ENCODE peak calls at places on chromosomes 2 and 18, in five cellular contexts. One of them, this sample, is unnamed.

GRCh38 chr2:54185105-54185504 is 69.7 kb downstream of the ACYP2 start:
- DNase-seq in OCI-LY7: no peak
- DNase-seq in IMR-90: no peak
- DNase-seq in HepG2: no peak
- DNase-seq in neuronal stem cell: no peak
- DNase-seq in this sample: no peak

GRCh38 chr2:35080231-35080905 is 1275.2 kb upstream of the CRIM1 start:
- DNase-seq in OCI-LY7: no peak
- DNase-seq in IMR-90: no peak
- DNase-seq in HepG2: no peak
- DNase-seq in neuronal stem cell: no peak
- DNase-seq in this sample: no peak

GRCh38 chr2:141724426-141724825 is 406.4 kb downstream of the LRP1B start:
- DNase-seq in OCI-LY7: no peak
- DNase-seq in IMR-90: no peak
- DNase-seq in HepG2: no peak
- DNase-seq in neuronal stem cell: no peak
- DNase-seq in this sample: no peak

GRCh38 chr2:180061085-180061484 is 54.0 kb upstream of the CWC22 start:
- DNase-seq in OCI-LY7: no peak
- DNase-seq in IMR-90: no peak
- DNase-seq in HepG2: no peak
- DNase-seq in neuronal stem cell: no peak
- DNase-seq in this sample: no peak

GRCh38 chr2:36915627-36916026 is 50.7 kb downstream of the STRN start:
- DNase-seq in OCI-LY7: no peak
- DNase-seq in IMR-90: no peak
- DNase-seq in HepG2: no peak
- DNase-seq in neuronal stem cell: no peak
- DNase-seq in this sample: no peak

GRCh38 chr2:43312751-43313641 is 86.6 kb upstream of the ZFP36L2 start:
- DNase-seq in OCI-LY7: no peak
- DNase-seq in IMR-90: peak; percentile 88
- DNase-seq in HepG2: no peak
- DNase-seq in neuronal stem cell: no peak
- DNase-seq in this sample: peak; percentile 79

GRCh38 chr2:15820283-15820591 is 120.1 kb upstream of the MYCN start:
- DNase-seq in OCI-LY7: no peak
- DNase-seq in IMR-90: no peak
- DNase-seq in HepG2: no peak
- DNase-seq in neuronal stem cell: no peak
- DNase-seq in this sample: no peak

GRCh38 chr2:24204505-24204904 is 29.7 kb downstream of the FAM228A start:
- DNase-seq in OCI-LY7: no peak
- DNase-seq in IMR-90: no peak
- DNase-seq in HepG2: no peak
- DNase-seq in neuronal stem cell: no peak
- DNase-seq in this sample: no peak

GRCh38 chr2:100949377-100949776 is 52.7 kb upstream of the RPL31 start:
- DNase-seq in OCI-LY7: no peak
- DNase-seq in IMR-90: no peak
- DNase-seq in HepG2: no peak
- DNase-seq in neuronal stem cell: no peak
- DNase-seq in this sample: no peak

GRCh38 chr2:83370419-83370762 is 1088.7 kb downstream of the SUCLG1 start:
- DNase-seq in OCI-LY7: no peak
- DNase-seq in IMR-90: no peak
- DNase-seq in HepG2: no peak
- DNase-seq in neuronal stem cell: no peak
- DNase-seq in this sample: peak; percentile 3
- H3K4me2 ChIP-seq in OCI-LY7: no peak overlapping the region
- H3K4me2 ChIP-seq in IMR-90: no peak overlapping the region
- H3K4me2 ChIP-seq in HepG2: no peak overlapping the region
- H3K4me2 ChIP-seq in neuronal stem cell: no peak overlapping the region
- H3K4me2 ChIP-seq in this sample: no peak overlapping the region

GRCh38 chr2:236159778-236160170 is 8.4 kb downstream of the GBX2 start:
- DNase-seq in OCI-LY7: no peak
- DNase-seq in IMR-90: no peak
- DNase-seq in HepG2: no peak
- DNase-seq in neuronal stem cell: peak; percentile 2
- DNase-seq in this sample: peak; percentile 76

GRCh38 chr2:236160366-236161081 is 7.7 kb downstream of the GBX2 start:
- DNase-seq in OCI-LY7: no peak
- DNase-seq in IMR-90: no peak
- DNase-seq in HepG2: no peak
- DNase-seq in neuronal stem cell: no peak
- DNase-seq in this sample: peak; percentile 82

GRCh38 chr2:236157815-236158498 is 10.2 kb downstream of the GBX2 start:
- DNase-seq in OCI-LY7: no peak
- DNase-seq in IMR-90: no peak
- DNase-seq in HepG2: no peak
- DNase-seq in neuronal stem cell: no peak
- DNase-seq in this sample: peak; percentile 66

GRCh38 chr2:236157366-236157765 is 10.8 kb downstream of the GBX2 start:
- DNase-seq in OCI-LY7: no peak
- DNase-seq in IMR-90: no peak
- DNase-seq in HepG2: no peak
- DNase-seq in neuronal stem cell: no peak
- DNase-seq in this sample: no peak

GRCh38 chr2:236158969-236159777 is 9.0 kb downstream of the GBX2 start:
- DNase-seq in OCI-LY7: no peak
- DNase-seq in IMR-90: no peak
- DNase-seq in HepG2: no peak
- DNase-seq in neuronal stem cell: peak; percentile 52
- DNase-seq in this sample: peak; percentile 68
- H3K4me2 ChIP-seq in OCI-LY7: no peak overlapping the region
- H3K4me2 ChIP-seq in IMR-90: no peak overlapping the region
- H3K4me2 ChIP-seq in HepG2: no peak overlapping the region
- H3K4me2 ChIP-seq in neuronal stem cell: peak overlapping the region; percentile 36
- H3K4me2 ChIP-seq in this sample: no peak overlapping the region

DNA sequence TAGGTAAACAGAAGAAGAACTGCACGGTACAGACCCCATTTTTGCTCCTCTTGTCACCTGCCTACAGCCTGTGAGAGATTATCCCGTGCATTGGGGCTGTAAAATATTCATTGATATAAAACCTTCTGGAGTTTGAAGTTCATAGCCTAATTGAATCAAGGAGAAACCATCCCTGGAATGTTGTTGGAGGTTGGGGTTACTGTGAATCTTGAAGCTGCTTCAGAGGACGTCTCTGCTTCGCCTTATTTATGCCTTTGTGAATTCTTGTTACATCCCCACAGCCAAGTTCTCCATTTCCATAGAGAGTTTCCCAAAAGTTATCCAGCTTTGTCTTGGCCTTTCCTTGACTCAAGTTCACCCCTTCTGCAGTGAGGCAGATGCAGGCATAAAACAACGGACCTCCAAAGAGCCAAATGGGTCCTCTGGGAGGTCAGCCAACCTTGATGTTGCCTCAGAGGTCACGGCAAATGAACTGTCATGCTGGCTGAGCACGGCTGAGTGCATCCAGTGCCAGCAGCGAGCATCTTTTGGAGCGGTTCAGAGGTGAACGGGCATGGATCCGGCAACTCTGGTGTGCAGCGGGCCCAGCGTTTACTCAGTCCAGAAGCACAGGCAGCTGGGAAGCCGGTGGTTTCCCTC is 317.6 kb downstream of the PRKCE start:
- DNase-seq in OCI-LY7: no peak
- DNase-seq in IMR-90: peak; percentile 45
- DNase-seq in HepG2: no peak
- DNase-seq in neuronal stem cell: no peak
- DNase-seq in this sample: no peak
- H3K4me2 ChIP-seq in OCI-LY7: no peak overlapping the region
- H3K4me2 ChIP-seq in IMR-90: no peak overlapping the region
- H3K4me2 ChIP-seq in HepG2: no peak overlapping the region
- H3K4me2 ChIP-seq in neuronal stem cell: no peak overlapping the region
- H3K4me2 ChIP-seq in this sample: peak overlapping the region; percentile 38

GRCh38 chr2:151638188-151638933 is 95.9 kb downstream of the NEB start:
- DNase-seq in OCI-LY7: peak; percentile 5
- DNase-seq in IMR-90: no peak
- DNase-seq in HepG2: peak; percentile 76
- DNase-seq in neuronal stem cell: no peak
- DNase-seq in this sample: no peak
- H3K4me2 ChIP-seq in OCI-LY7: peak overlapping the region; percentile 19
- H3K4me2 ChIP-seq in IMR-90: peak overlapping the region; percentile 91
- H3K4me2 ChIP-seq in HepG2: peak overlapping the region; percentile 65
- H3K4me2 ChIP-seq in neuronal stem cell: no peak overlapping the region
- H3K4me2 ChIP-seq in this sample: peak overlapping the region; percentile 74

GRCh38 chr2:64396001-64396400 is 58.0 kb upstream of the LGALSL start:
- DNase-seq in OCI-LY7: no peak
- DNase-seq in IMR-90: no peak
- DNase-seq in HepG2: no peak
- DNase-seq in neuronal stem cell: no peak
- DNase-seq in this sample: no peak

GRCh38 chr2:64398730-64399129 is 55.2 kb upstream of the LGALSL start:
- DNase-seq in OCI-LY7: no peak
- DNase-seq in IMR-90: no peak
- DNase-seq in HepG2: no peak
- DNase-seq in neuronal stem cell: no peak
- DNase-seq in this sample: no peak

GRCh38 chr2:64393611-64394010 is 60.4 kb upstream of the LGALSL start:
- DNase-seq in OCI-LY7: no peak
- DNase-seq in IMR-90: no peak
- DNase-seq in HepG2: no peak
- DNase-seq in neuronal stem cell: no peak
- DNase-seq in this sample: no peak

GRCh38 chr2:64394174-64394573 is 59.8 kb upstream of the LGALSL start:
- DNase-seq in OCI-LY7: no peak
- DNase-seq in IMR-90: no peak
- DNase-seq in HepG2: no peak
- DNase-seq in neuronal stem cell: no peak
- DNase-seq in this sample: no peak

GRCh38 chr2:64396551-64396950 is 57.4 kb upstream of the LGALSL start:
- DNase-seq in OCI-LY7: no peak
- DNase-seq in IMR-90: no peak
- DNase-seq in HepG2: no peak
- DNase-seq in neuronal stem cell: no peak
- DNase-seq in this sample: no peak
- H3K4me2 ChIP-seq in OCI-LY7: no peak overlapping the region
- H3K4me2 ChIP-seq in IMR-90: no peak overlapping the region
- H3K4me2 ChIP-seq in HepG2: no peak overlapping the region
- H3K4me2 ChIP-seq in neuronal stem cell: no peak overlapping the region
- H3K4me2 ChIP-seq in this sample: no peak overlapping the region

DNA sequence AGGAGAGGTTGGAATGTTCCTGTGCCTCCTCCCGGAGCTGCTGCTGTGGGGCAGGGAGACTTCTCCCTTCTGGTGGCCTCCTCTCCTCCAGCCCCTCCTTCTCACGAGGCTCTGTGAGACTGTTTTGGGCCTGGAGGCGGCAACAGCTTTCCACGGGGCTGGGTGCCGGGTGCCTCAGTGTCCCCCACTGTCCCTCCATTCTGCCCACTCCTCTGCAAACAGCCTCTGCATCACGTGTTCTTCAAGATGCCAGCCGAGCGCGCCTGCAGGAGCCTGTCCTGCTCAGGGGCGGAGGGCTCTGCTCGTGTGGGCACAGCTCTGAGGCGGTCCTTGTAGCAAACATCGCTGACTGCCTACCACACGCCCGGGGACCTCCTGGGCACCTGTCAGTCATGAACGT is 70.7 kb downstream of the RRM2 start:
- DNase-seq in OCI-LY7: no peak
- DNase-seq in IMR-90: no peak
- DNase-seq in HepG2: no peak
- DNase-seq in neuronal stem cell: no peak
- DNase-seq in this sample: no peak
- H3K4me2 ChIP-seq in OCI-LY7: no peak overlapping the region
- H3K4me2 ChIP-seq in IMR-90: no peak overlapping the region
- H3K4me2 ChIP-seq in HepG2: no peak overlapping the region
- H3K4me2 ChIP-seq in neuronal stem cell: no peak overlapping the region
- H3K4me2 ChIP-seq in this sample: no peak overlapping the region

GRCh38 chr2:60507211-60507810 is 46.1 kb downstream of the BCL11A start:
- DNase-seq in OCI-LY7: peak; percentile 67
- DNase-seq in IMR-90: no peak
- DNase-seq in HepG2: no peak
- DNase-seq in neuronal stem cell: no peak
- DNase-seq in this sample: no peak
- H3K4me2 ChIP-seq in OCI-LY7: no peak overlapping the region
- H3K4me2 ChIP-seq in IMR-90: no peak overlapping the region
- H3K4me2 ChIP-seq in HepG2: no peak overlapping the region
- H3K4me2 ChIP-seq in neuronal stem cell: no peak overlapping the region
- H3K4me2 ChIP-seq in this sample: no peak overlapping the region

DNA sequence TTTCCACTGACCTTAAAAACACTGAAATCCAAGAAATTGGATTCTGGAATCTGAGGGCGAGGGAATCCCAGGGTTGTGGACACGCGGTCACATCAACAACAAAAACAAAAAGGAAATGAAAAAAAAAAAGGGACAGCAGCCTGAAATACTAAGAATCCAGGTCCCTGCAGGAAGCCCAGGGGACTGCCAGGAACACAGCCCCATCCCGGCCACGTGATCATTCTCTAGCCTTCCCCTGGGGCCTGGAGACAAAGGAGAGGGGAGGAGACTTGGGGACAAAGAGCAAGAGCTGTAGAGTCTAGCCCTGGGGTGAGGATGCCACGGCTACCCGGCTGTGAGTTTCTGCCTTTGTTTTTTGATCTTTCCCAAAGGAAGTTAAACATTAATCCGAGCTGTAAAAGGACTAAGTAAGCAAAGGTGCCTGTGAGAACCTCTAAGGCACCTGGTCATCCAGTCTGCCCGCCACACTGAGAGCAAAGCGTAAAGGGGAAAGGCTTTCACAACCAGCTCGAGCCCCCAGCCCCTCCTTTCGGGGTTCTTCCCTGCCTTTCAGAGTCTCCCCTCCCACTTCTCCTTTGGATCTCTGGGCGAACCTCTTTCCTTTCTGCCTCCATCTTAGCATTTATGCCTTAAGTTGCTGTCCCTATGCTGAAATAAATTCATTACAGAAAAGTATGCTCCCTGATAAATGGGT is 57.9 kb upstream of the MSH2 start:
- DNase-seq in OCI-LY7: no peak
- DNase-seq in IMR-90: peak; percentile 44
- DNase-seq in HepG2: peak; percentile 100
- DNase-seq in neuronal stem cell: peak; percentile 92
- DNase-seq in this sample: peak; percentile 58
- H3K4me2 ChIP-seq in OCI-LY7: no peak overlapping the region
- H3K4me2 ChIP-seq in IMR-90: peak overlapping the region; percentile 33
- H3K4me2 ChIP-seq in HepG2: peak overlapping the region; percentile 81
- H3K4me2 ChIP-seq in neuronal stem cell: peak overlapping the region; percentile 68
- H3K4me2 ChIP-seq in this sample: peak overlapping the region; percentile 67

DNA sequence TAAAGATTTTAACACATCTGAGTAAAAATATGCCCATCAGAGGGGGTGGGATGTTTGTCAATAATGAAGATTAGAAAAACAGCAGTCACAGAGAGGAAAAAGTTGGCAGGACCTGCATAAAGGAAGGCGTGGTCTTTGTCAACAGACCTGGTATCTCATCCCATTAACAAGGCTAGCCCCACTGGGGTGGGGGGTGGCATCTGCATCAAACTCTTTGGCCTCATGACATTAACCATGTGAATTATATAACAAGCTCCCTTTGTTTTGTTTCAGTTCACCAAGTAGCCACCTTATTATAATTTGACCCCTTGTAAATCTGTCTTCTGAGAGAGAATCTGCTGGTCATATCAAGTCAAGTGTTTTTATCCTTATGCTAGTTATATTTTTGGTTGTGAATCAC is 28.8 kb downstream of the NEMP2 start:
- DNase-seq in OCI-LY7: no peak
- DNase-seq in IMR-90: no peak
- DNase-seq in HepG2: no peak
- DNase-seq in neuronal stem cell: no peak
- DNase-seq in this sample: no peak
- H3K4me2 ChIP-seq in OCI-LY7: no peak overlapping the region
- H3K4me2 ChIP-seq in IMR-90: no peak overlapping the region
- H3K4me2 ChIP-seq in HepG2: no peak overlapping the region
- H3K4me2 ChIP-seq in neuronal stem cell: no peak overlapping the region
- H3K4me2 ChIP-seq in this sample: no peak overlapping the region

GRCh38 chr18:44839239-44839666 is 158.6 kb downstream of the SETBP1 start:
- DNase-seq in OCI-LY7: no peak
- DNase-seq in IMR-90: peak; percentile 43
- DNase-seq in HepG2: no peak
- DNase-seq in neuronal stem cell: peak; percentile 18
- DNase-seq in this sample: peak; percentile 73
- H3K4me2 ChIP-seq in OCI-LY7: peak overlapping the region; percentile 20
- H3K4me2 ChIP-seq in IMR-90: no peak overlapping the region
- H3K4me2 ChIP-seq in HepG2: no peak overlapping the region
- H3K4me2 ChIP-seq in neuronal stem cell: no peak overlapping the region
- H3K4me2 ChIP-seq in this sample: no peak overlapping the region

This sample was measured in osteoblast.